ENCODE peak calls at places on chromosomes 2 and 18, in eight cellular contexts. U, M, O, N, W, P, T and V are unnamed samples.

GRCh38 chr2:118012778-118013177 is 1.1 kb downstream of the CCDC93 start:
- DNase-seq in U (no peak), M (no peak), O (no peak), N (no peak), W (no peak), P (no peak), T (no peak), V (no peak)

GRCh38 chr18:23828426-23828825 is 139.2 kb downstream of the LAMA3 start:
- DNase-seq in U (no peak), M (no peak), O (no peak), N (no peak), W (peak), P (no peak), T (peak), V (peak)

GRCh38 chr2:102826904-102827303 is 65.1 kb downstream of the TMEM182 start:
- DNase-seq in U (no peak), M (no peak), O (no peak), N (peak), W (no peak), P (no peak), T (no peak), V (no peak)

GRCh38 chr18:31723998-31724711 is 36.5 kb downstream of the SLC25A52 start:
- DNase-seq in U (peak), M (peak), O (no peak), N (peak), W (no peak), P (no peak), T (no peak), V (no peak)

GRCh38 chr2:207484444-207485391 is 45.0 kb upstream of the CREB1 start:
- DNase-seq in U (no peak), M (no peak), O (no peak), N (no peak), W (no peak), P (no peak), T (no peak), V (peak)

GRCh38 chr2:209340522-209340921 is 83.3 kb upstream of the MAP2 start:
- DNase-seq in U (no peak), M (no peak), O (no peak), N (no peak), W (no peak), P (no peak), T (no peak), V (no peak)

GRCh38 chr2:200787351-200788128 is 24.2 kb upstream of the BZW1 start:
- DNase-seq in U (no peak), M (no peak), O (no peak), N (no peak), W (no peak), P (no peak), T (no peak), V (no peak)

GRCh38 chr2:86786001-86786536 is 4.6 kb downstream of the CD8A start:
- DNase-seq in U (no peak), M (no peak), O (no peak), N (no peak), W (no peak), P (no peak), T (no peak), V (no peak)

GRCh38 chr2:135424849-135425248 is 106.2 kb downstream of the ZRANB3 start:
- DNase-seq in U (no peak), M (no peak), O (no peak), N (no peak), W (no peak), P (no peak), T (no peak), V (no peak)

GRCh38 chr2:159856760-159857159 is 58.8 kb upstream of the CD302 start:
- DNase-seq in U (no peak), M (no peak), O (no peak), N (no peak), W (no peak), P (no peak), T (no peak), V (no peak)

GRCh38 chr18:38940863-38941531 is 1375.4 kb upstream of the CELF4 start:
- DNase-seq in U (no peak), M (no peak), O (peak), N (no peak), W (peak), P (no peak), T (no peak), V (no peak)

GRCh38 chr2:164662066-164662465 is 40.8 kb upstream of the GRB14 start:
- DNase-seq in U (no peak), M (no peak), O (no peak), N (no peak), W (no peak), P (no peak), T (no peak), V (no peak)

GRCh38 chr18:38539871-38540270 is 974.3 kb upstream of the CELF4 start:
- DNase-seq in U (no peak), M (no peak), O (no peak), N (no peak), W (no peak), P (no peak), T (no peak), V (no peak)

GRCh38 chr2:235146206-235146605 is 194.4 kb downstream of the SH3BP4 start:
- DNase-seq in U (no peak), M (no peak), O (no peak), N (no peak), W (no peak), P (no peak), T (no peak), V (no peak)
- TF ChIP-seq POLR2AphosphoS5 in U (no peak), M (no peak), O (no peak), N (no peak), W (no peak), P (no peak), T (no peak), V (no peak)

GRCh38 chr2:232237460-232237859 is 141.1 kb upstream of the ALPP start:
- DNase-seq in U (no peak), M (no peak), O (no peak), N (no peak), W (no peak), P (no peak), T (no peak), V (no peak)

GRCh38 chr2:232239956-232240681 is 138.4 kb upstream of the ALPP start:
- DNase-seq in U (no peak), M (no peak), O (no peak), N (no peak), W (no peak), P (no peak), T (no peak), V (no peak)

GRCh38 chr2:232235716-232236115 is 142.8 kb upstream of the ALPP start:
- DNase-seq in U (no peak), M (no peak), O (no peak), N (no peak), W (no peak), P (no peak), T (no peak), V (no peak)

GRCh38 chr2:232236200-232236599 is 142.4 kb upstream of the ALPP start:
- DNase-seq in U (no peak), M (no peak), O (no peak), N (no peak), W (no peak), P (no peak), T (no peak), V (no peak)

DNA sequence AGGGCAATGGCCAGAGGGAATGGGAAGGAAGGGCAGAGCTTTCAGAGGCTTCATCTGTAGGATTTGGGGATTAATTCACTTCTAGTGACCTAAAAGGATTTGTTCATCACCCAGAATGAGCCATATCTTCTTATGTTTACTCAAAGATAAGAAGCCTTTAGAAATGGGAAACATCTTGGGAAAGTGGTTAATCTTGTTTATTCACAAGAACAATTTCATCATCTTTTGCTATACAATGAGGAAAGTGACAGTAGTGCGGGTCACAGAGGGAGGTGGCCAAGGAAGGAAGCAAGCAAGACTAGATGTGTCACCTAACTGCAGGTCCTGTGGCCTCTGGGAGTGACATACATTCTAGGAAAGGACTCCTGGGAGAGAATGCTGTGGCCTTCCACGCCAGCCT is 140.4 kb upstream of the ALPP start:
- DNase-seq in U (no peak), M (no peak), O (no peak), N (no peak), W (no peak), P (no peak), T (no peak), V (no peak)
- H3K4me3 ChIP-seq in U (no peak), M (no peak), O (no peak), N (no peak), W (no peak), P (no peak), T (no peak), V (no peak)

GRCh38 chr2:241903121-241904010 is 33.8 kb downstream of the RTP5 start:
- DNase-seq in U (no peak), M (no peak), O (no peak), N (peak), W (no peak), P (peak), T (no peak), V (no peak)
- TF ChIP-seq EP300 in U (no peak), M (no peak), O (no peak), N (no peak), W (no peak), P (no peak), T (no peak), V (no peak)

GRCh38 chr18:51643483-51643882 is 446.0 kb upstream of the MEX3C start:
- DNase-seq in U (no peak), M (no peak), O (no peak), N (no peak), W (no peak), P (no peak), T (no peak), V (no peak)
- TF ChIP-seq POLR2AphosphoS5 in U (no peak), M (no peak), O (no peak), N (no peak), W (no peak), P (no peak), T (no peak), V (no peak)

GRCh38 chr2:172087780-172088244 is 2.5 kb downstream of the DLX1 start:
- DNase-seq in U (no peak), M (no peak), O (no peak), N (no peak), W (no peak), P (no peak), T (no peak), V (peak)
- H3K4me3 ChIP-seq in U (no peak), M (peak), O (no peak), N (no peak), W (no peak), P (no peak), T (no peak), V (peak)

DNA sequence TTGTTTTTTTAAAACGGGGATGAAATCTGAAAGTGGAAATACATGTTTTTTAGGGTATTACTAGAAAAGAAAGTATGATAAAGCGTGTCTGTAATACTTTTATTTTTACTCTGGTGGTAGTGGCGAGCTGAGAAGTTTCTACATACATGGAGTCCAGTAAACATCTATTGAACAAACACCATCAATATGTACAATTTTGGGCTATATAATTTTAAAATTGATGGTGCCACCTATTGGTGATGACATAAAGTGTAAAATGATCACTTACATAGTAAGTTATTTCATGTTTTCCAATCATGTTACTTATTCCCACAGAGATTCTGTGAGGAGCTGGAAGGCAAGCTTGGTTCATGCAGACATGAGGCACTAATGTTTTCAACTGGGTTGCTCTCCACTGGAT is 31.5 kb upstream of the NFE2L2 start:
- DNase-seq in U (no peak), M (no peak), O (no peak), N (no peak), W (peak), P (no peak), T (no peak), V (no peak)
- TF ChIP-seq EP300 in U (no peak), M (no peak), O (no peak), N (no peak), W (no peak), P (no peak), T (no peak), V (no peak)